ENCODE peak calls at places on chromosomes 3 and 15, in four cellular contexts. One of them, this sample, is unnamed.

GRCh38 chr3:131174752-131175151 is 148.1 kb downstream of the NEK11 start:
- DNase-seq in HL-60: no peak
- DNase-seq in K562: no peak
- DNase-seq in GM12878: peak
- DNase-seq in this sample: peak

GRCh38 chr3:133258358-133258757 is 141.5 kb upstream of the BFSP2 start:
- DNase-seq in K562: no peak
- DNase-seq in GM12878: no peak
- DNase-seq in HL-60: no peak
- DNase-seq in this sample: no peak

GRCh38 chr15:64731012-64731806 is 44.2 kb downstream of the RBPMS2 start:
- DNase-seq in GM12878: peak
- DNase-seq in HL-60: peak
- DNase-seq in K562: peak
- DNase-seq in this sample: peak

GRCh38 chr3:183538475-183538874 is 17.0 kb downstream of the KLHL6 start:
- DNase-seq in GM12878: no peak
- DNase-seq in K562: no peak
- DNase-seq in HL-60: no peak
- DNase-seq in this sample: no peak

GRCh38 chr15:101088788-101089578 is 162.9 kb downstream of the CHSY1 start:
- DNase-seq in HL-60: peak
- DNase-seq in GM12878: no peak
- DNase-seq in K562: peak
- DNase-seq in this sample: peak

GRCh38 chr15:81297147-81297572 is 26.8 kb downstream of the STARD5 start:
- DNase-seq in K562: no peak
- DNase-seq in HL-60: no peak
- DNase-seq in GM12878: no peak
- DNase-seq in this sample: no peak

GRCh38 chr3:124860599-124860998 is 26.6 kb downstream of the ITGB5 start:
- DNase-seq in K562: no peak
- DNase-seq in HL-60: no peak
- DNase-seq in GM12878: no peak
- DNase-seq in this sample: no peak

GRCh38 chr3:126135398-126136076 is 44.8 kb downstream of the ALDH1L1 start:
- DNase-seq in HL-60: no peak
- DNase-seq in K562: no peak
- DNase-seq in GM12878: no peak
- DNase-seq in this sample: no peak

GRCh38 chr15:32042269-32042996 is 12.1 kb downstream of the CHRNA7 start:
- DNase-seq in HL-60: no peak
- DNase-seq in K562: no peak
- DNase-seq in GM12878: no peak
- DNase-seq in this sample: no peak

GRCh38 chr3:188036375-188036985 is 117.5 kb upstream of the LPP start:
- DNase-seq in K562: no peak
- DNase-seq in HL-60: no peak
- DNase-seq in GM12878: no peak
- DNase-seq in this sample: no peak

GRCh38 chr15:78909791-78910228 is 35.0 kb downstream of the CTSH start:
- DNase-seq in GM12878: peak
- DNase-seq in HL-60: no peak
- DNase-seq in K562: peak
- DNase-seq in this sample: no peak

GRCh38 chr3:69353492-69353891 is 32.4 kb downstream of the FRMD4B start:
- DNase-seq in HL-60: peak
- DNase-seq in GM12878: no peak
- DNase-seq in K562: no peak
- DNase-seq in this sample: no peak

GRCh38 chr15:49421991-49422390 is 1.1 kb upstream of the FGF7 start:
- DNase-seq in K562: peak
- DNase-seq in HL-60: no peak
- DNase-seq in GM12878: peak
- DNase-seq in this sample: no peak

GRCh38 chr3:50542177-50543034 is 25.1 kb downstream of the C3orf18 start:
- DNase-seq in GM12878: no peak
- DNase-seq in HL-60: no peak
- DNase-seq in K562: peak
- DNase-seq in this sample: peak

GRCh38 chr3:128706171-128706570 is 19.8 kb upstream of the RAB7A start:
- DNase-seq in GM12878: no peak
- DNase-seq in K562: no peak
- DNase-seq in HL-60: no peak
- DNase-seq in this sample: no peak

GRCh38 chr15:89790661-89791060 is 14.5 kb downstream of the MESP2 start:
- DNase-seq in GM12878: no peak
- DNase-seq in K562: no peak
- DNase-seq in HL-60: no peak
- DNase-seq in this sample: no peak

GRCh38 chr15:100875976-100876375 is 3.7 kb upstream of the ALDH1A3 start:
- DNase-seq in HL-60: no peak
- DNase-seq in K562: no peak
- DNase-seq in GM12878: no peak
- DNase-seq in this sample: no peak

GRCh38 chr3:10280177-10280529 is 12.6 kb downstream of the GHRL start:
- DNase-seq in HL-60: no peak
- DNase-seq in GM12878: no peak
- DNase-seq in K562: no peak
- DNase-seq in this sample: no peak

GRCh38 chr3:174620138-174620537 is 239.0 kb upstream of the NAALADL2 start:
- DNase-seq in K562: no peak
- DNase-seq in HL-60: no peak
- DNase-seq in GM12878: no peak
- DNase-seq in this sample: no peak

GRCh38 chr3:142215111-142215510 is 10.3 kb downstream of the GK5 start:
- DNase-seq in K562: no peak
- DNase-seq in GM12878: no peak
- DNase-seq in HL-60: no peak
- DNase-seq in this sample: no peak

GRCh38 chr15:73957276-73957675 is 31.0 kb downstream of the LOXL1 start:
- DNase-seq in HL-60: no peak
- DNase-seq in GM12878: no peak
- DNase-seq in K562: no peak
- DNase-seq in this sample: peak

GRCh38 chr15:31478781-31479221 is 152.2 kb downstream of the KLF13 start:
- DNase-seq in K562: no peak
- DNase-seq in HL-60: no peak
- DNase-seq in GM12878: no peak
- DNase-seq in this sample: no peak

GRCh38 chr3:9747267-9747666 is 2.5 kb upstream of the OGG1 start:
- DNase-seq in GM12878: no peak
- DNase-seq in K562: no peak
- DNase-seq in HL-60: no peak
- DNase-seq in this sample: no peak

GRCh38 chr3:64642327-64643151 is 45.3 kb downstream of the ADAMTS9 start:
- DNase-seq in GM12878: no peak
- DNase-seq in HL-60: no peak
- DNase-seq in K562: no peak
- DNase-seq in this sample: no peak

GRCh38 chr15:72342385-72342784 is 22.4 kb upstream of the CELF6 start:
- DNase-seq in GM12878: no peak
- DNase-seq in K562: peak
- DNase-seq in HL-60: no peak
- DNase-seq in this sample: no peak

GRCh38 chr3:190019840-190020239 is 100.9 kb downstream of the P3H2 start:
- DNase-seq in GM12878: no peak
- DNase-seq in HL-60: no peak
- DNase-seq in K562: no peak
- DNase-seq in this sample: no peak

GRCh38 chr15:42053010-42053409 is 32.2 kb upstream of the PLA2G4E start:
- DNase-seq in HL-60: no peak
- DNase-seq in GM12878: no peak
- DNase-seq in K562: no peak
- DNase-seq in this sample: no peak

GRCh38 chr15:72200395-72201237 is 3.0 kb upstream of the GRAMD2A start:
- DNase-seq in GM12878: no peak
- DNase-seq in K562: no peak
- DNase-seq in HL-60: peak
- DNase-seq in this sample: no peak

GRCh38 chr3:66598168-66598567 is 97.3 kb upstream of the LRIG1 start:
- DNase-seq in GM12878: no peak
- DNase-seq in K562: no peak
- DNase-seq in HL-60: no peak
- DNase-seq in this sample: no peak

GRCh38 chr3:79018671-79019136 is 749.1 kb downstream of the ROBO1 start:
- DNase-seq in K562: no peak
- DNase-seq in GM12878: no peak
- DNase-seq in HL-60: no peak
- DNase-seq in this sample: no peak

GRCh38 chr3:43587303-43587702 is 34.5 kb downstream of the ANO10 start:
- DNase-seq in K562: peak
- DNase-seq in HL-60: no peak
- DNase-seq in GM12878: no peak
- DNase-seq in this sample: no peak

GRCh38 chr3:133930341-133930933 is 34.8 kb upstream of the RAB6B start:
- DNase-seq in K562: peak
- DNase-seq in GM12878: no peak
- DNase-seq in HL-60: peak
- DNase-seq in this sample: no peak

GRCh38 chr15:90851114-90851513 is 17.3 kb upstream of the FURIN start:
- DNase-seq in HL-60: no peak
- DNase-seq in K562: no peak
- DNase-seq in GM12878: no peak
- DNase-seq in this sample: no peak

GRCh38 chr3:52468336-52468735 is 12.9 kb downstream of the NISCH start:
- DNase-seq in GM12878: no peak
- DNase-seq in HL-60: no peak
- DNase-seq in K562: no peak
- DNase-seq in this sample: no peak

GRCh38 chr15:80567721-80568157 is 127.4 kb upstream of the ABHD17C start:
- DNase-seq in HL-60: no peak
- DNase-seq in GM12878: no peak
- DNase-seq in K562: peak
- DNase-seq in this sample: no peak

GRCh38 chr15:74011610-74012009 is 17.1 kb downstream of the PML start:
- DNase-seq in HL-60: no peak
- DNase-seq in K562: no peak
- DNase-seq in GM12878: no peak
- DNase-seq in this sample: no peak

GRCh38 chr15:72201346-72202029 is 3.9 kb upstream of the GRAMD2A start:
- DNase-seq in GM12878: no peak
- DNase-seq in K562: no peak
- DNase-seq in HL-60: peak
- DNase-seq in this sample: no peak

GRCh38 chr3:177569823-177570657 is 372.8 kb upstream of the TBL1XR1 start:
- DNase-seq in GM12878: no peak
- DNase-seq in K562: no peak
- DNase-seq in HL-60: no peak
- DNase-seq in this sample: no peak
- TF ChIP-seq SPI1 in GM12878: no peak
- TF ChIP-seq SPI1 in K562: no peak
- TF ChIP-seq SPI1 in HL-60: no peak
- TF ChIP-seq SPI1 in this sample: no peak

GRCh38 chr3:55066406-55067128 is 138.7 kb upstream of the LRTM1 start:
- DNase-seq in HL-60: no peak
- DNase-seq in GM12878: no peak
- DNase-seq in K562: no peak
- DNase-seq in this sample: no peak

GRCh38 chr3:55061619-55062018 is 133.8 kb upstream of the LRTM1 start:
- DNase-seq in GM12878: no peak
- DNase-seq in HL-60: no peak
- DNase-seq in K562: no peak
- DNase-seq in this sample: no peak

GRCh38 chr3:55060921-55061555 is 133.2 kb upstream of the LRTM1 start:
- DNase-seq in HL-60: no peak
- DNase-seq in K562: no peak
- DNase-seq in GM12878: no peak
- DNase-seq in this sample: no peak

GRCh38 chr3:55064164-55064563 is 136.3 kb upstream of the LRTM1 start:
- DNase-seq in K562: no peak
- DNase-seq in HL-60: no peak
- DNase-seq in GM12878: no peak
- DNase-seq in this sample: no peak

GRCh38 chr3:55065331-55065730 is 137.5 kb upstream of the LRTM1 start:
- DNase-seq in HL-60: no peak
- DNase-seq in GM12878: no peak
- DNase-seq in K562: no peak
- DNase-seq in this sample: no peak
- TF ChIP-seq SPI1 in HL-60: no peak
- TF ChIP-seq SPI1 in GM12878: no peak
- TF ChIP-seq SPI1 in K562: no peak
- TF ChIP-seq SPI1 in this sample: no peak

GRCh38 chr3:15426579-15427118 is 695 bp downstream of the METTL6 start:
- DNase-seq in GM12878: no peak
- DNase-seq in K562: no peak
- DNase-seq in HL-60: no peak
- DNase-seq in this sample: no peak

DNA sequence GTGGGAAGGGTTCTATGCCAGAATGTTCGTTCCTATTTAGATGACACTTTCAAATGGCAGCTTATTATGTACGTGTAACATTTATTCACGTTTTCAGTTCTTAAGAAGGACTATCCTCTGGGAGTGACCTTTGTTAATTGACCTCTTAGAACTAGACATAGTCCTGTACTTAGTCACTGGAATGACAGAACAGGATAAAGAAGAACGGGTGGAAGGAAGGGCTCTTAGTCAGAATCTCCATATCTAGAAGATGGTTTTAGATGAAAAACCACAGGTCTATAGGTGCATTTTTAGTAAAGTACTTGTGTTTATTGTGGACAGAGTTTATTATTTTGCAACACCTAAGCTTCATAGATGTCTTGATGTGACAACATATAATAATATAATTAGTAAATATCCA is 6.5 kb downstream of the METTL6 start:
- DNase-seq in GM12878: no peak
- DNase-seq in HL-60: no peak
- DNase-seq in K562: no peak
- DNase-seq in this sample: no peak
- TF ChIP-seq SPI1 in GM12878: no peak
- TF ChIP-seq SPI1 in HL-60: no peak
- TF ChIP-seq SPI1 in K562: no peak
- TF ChIP-seq SPI1 in this sample: no peak

DNA sequence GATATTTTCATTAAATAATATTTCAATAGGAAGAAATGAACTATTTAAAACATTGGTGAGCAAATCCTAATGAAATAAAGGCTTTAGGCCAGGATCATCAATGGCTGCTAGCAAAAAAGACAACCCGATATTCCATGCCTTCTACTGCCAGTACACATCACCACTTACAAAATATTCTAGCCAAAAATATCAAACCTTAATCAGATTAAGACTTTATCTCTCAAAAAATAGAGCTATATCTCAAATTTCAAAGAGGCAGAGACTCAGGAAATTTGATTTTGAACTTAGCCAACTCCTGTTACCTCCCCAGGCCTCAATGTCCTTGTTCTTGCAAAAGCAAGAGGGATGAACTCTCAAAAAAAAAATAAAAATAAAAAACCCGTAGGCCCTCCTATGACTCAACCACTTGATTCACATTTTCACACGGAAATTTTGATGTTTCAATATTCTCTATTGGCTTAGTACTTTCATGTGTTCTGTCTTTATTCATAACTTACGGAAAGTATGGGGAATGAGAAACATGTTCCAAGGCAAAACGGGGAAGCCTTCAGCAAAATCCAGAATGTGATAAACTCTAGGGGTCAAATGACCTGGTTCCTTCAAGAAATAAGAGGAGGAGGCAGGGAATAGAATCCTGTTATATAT is 273.3 kb upstream of the ZPLD1 start:
- DNase-seq in K562: no peak
- DNase-seq in HL-60: no peak
- DNase-seq in GM12878: no peak
- DNase-seq in this sample: no peak
- TF ChIP-seq SPI1 in K562: no peak
- TF ChIP-seq SPI1 in HL-60: no peak
- TF ChIP-seq SPI1 in GM12878: no peak
- TF ChIP-seq SPI1 in this sample: no peak

This sample was measured in GM12891.